ENCODE peak calls at places on chromosomes 12 and 14, in four cellular contexts. Z is transverse colon, Q is heart left ventricle, O is ovary. W is an unnamed sample.

GRCh38 chr12:51005671-51006070 is 20.5 kb downstream of the SLC11A2 start:
- DNase-seq in Z (no peak), Q (no peak), O (no peak), W (peak)

GRCh38 chr12:66746489-66747201 is 67.8 kb upstream of the GRIP1 start:
- DNase-seq in Z (no peak), Q (no peak), O (no peak), W (no peak)

GRCh38 chr12:112285600-112286401 is 96.4 kb downstream of the HECTD4 start:
- DNase-seq in Z (no peak), Q (no peak), O (no peak), W (no peak)

GRCh38 chr14:73428354-73428824 is 30.0 kb downstream of the NUMB start:
- DNase-seq in O (no peak), Q (no peak), Z (no peak), W (peak)

GRCh38 chr14:61608245-61609142 is 86.8 kb upstream of the HIF1A start:
- DNase-seq in Q (no peak), Z (no peak), O (no peak), W (no peak)

GRCh38 chr12:42145197-42145549 is 499 bp upstream of the GXYLT1 start:
- DNase-seq in Q (no peak), Z (no peak), O (no peak), W (no peak)

GRCh38 chr14:54440037-54440436 is 1.1 kb downstream of the CNIH1 start:
- DNase-seq in O (no peak), Q (no peak), Z (no peak), W (no peak)

GRCh38 chr12:26118356-26118755 is 6.5 kb downstream of the BHLHE41 start:
- DNase-seq in Z (no peak), O (no peak), Q (no peak), W (no peak)

GRCh38 chr14:99230271-99231141 is 41.5 kb downstream of the BCL11B start:
- DNase-seq in Z (peak), Q (no peak), O (no peak), W (no peak)

GRCh38 chr12:3124917-3125316 is 47.7 kb downstream of the TSPAN9 start:
- DNase-seq in Z (no peak), O (no peak), Q (no peak), W (no peak)

GRCh38 chr12:3123729-3124128 is 46.5 kb downstream of the TSPAN9 start:
- DNase-seq in O (no peak), Z (no peak), Q (no peak), W (no peak)

GRCh38 chr12:3120701-3121100 is 43.5 kb downstream of the TSPAN9 start:
- DNase-seq in Q (no peak), Z (no peak), O (no peak), W (no peak)

GRCh38 chr12:3125674-3126073 is 48.5 kb downstream of the TSPAN9 start:
- DNase-seq in Q (no peak), Z (no peak), O (no peak), W (no peak)

DNA sequence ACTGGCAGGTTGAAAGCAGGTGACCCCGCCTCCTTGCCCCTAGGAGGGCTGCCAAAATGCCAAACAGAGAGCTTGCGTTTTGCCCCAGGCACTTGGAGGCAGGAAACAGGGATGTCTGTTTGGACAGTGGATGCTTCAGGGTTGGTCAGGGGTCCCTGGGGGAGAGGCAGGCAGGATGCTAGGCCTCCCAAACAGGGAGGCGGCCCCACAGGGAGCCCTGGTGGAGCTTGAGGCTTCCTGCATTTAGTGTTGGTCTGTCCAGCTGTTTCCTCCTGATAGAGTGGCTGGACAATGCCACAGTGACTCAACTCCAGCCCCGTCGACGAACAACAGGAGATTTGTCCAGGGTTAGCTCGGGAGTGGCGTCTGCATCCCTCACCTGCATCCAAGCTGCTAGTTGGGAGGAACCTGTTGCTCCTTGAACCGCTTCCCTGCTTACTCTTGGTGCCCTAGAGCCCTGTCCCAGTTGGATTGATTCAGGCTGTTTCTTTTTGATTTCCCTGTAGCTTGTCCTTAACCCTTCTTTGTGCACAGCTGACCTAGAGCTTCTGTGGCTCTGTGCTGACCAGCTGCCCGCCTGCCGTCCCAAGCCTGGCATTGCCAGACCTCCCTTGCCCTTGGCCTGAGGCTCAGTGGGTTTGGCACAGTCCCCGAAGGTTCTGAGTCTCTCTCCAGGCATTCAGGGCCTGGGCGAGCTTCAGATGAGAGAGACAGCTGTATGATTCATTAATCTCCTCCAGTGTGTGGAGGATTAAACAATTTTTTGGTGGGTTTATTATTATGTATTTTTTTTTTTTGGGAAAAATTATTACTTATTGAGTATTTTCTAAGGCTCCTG is 45.9 kb downstream of the TSPAN9 start:
- DNase-seq in Z (no peak), Q (peak), O (no peak), W (no peak)
- TF ChIP-seq POLR2A in Z (no peak), Q (no peak), O (no peak), W (no peak)

GRCh38 chr14:89921346-89921745 is 33.2 kb downstream of the EFCAB11 start:
- DNase-seq in O (no peak), Q (no peak), Z (no peak), W (no peak)
- H3K27ac ChIP-seq in O (no peak), Q (no peak), Z (no peak), W (no peak)

GRCh38 chr12:48851883-48852733 is at the start of gene DDX23:
- DNase-seq in Z (peak), O (peak), Q (peak), W (peak)
- TF ChIP-seq POLR2A in Z (peak), O (peak), Q (no peak), W (peak)

GRCh38 chr12:44367916-44368315 is 508.2 kb downstream of the NELL2 start:
- DNase-seq in O (no peak), Q (no peak), Z (no peak), W (no peak)

GRCh38 chr12:44357476-44357875 is 518.6 kb downstream of the NELL2 start:
- DNase-seq in Q (no peak), Z (no peak), O (no peak), W (no peak)

GRCh38 chr12:44362947-44363346 is 513.2 kb downstream of the NELL2 start:
- DNase-seq in Q (no peak), O (no peak), Z (no peak), W (no peak)
- H3K27ac ChIP-seq in Q (no peak), O (no peak), Z (no peak), W (no peak)

GRCh38 chr12:63843613-63844390 is 698 bp upstream of the SRGAP1 start:
- DNase-seq in Q (peak), Z (peak), O (peak), W (peak)
- TF ChIP-seq POLR2A in Q (no peak), Z (peak), O (peak), W (peak)

DNA sequence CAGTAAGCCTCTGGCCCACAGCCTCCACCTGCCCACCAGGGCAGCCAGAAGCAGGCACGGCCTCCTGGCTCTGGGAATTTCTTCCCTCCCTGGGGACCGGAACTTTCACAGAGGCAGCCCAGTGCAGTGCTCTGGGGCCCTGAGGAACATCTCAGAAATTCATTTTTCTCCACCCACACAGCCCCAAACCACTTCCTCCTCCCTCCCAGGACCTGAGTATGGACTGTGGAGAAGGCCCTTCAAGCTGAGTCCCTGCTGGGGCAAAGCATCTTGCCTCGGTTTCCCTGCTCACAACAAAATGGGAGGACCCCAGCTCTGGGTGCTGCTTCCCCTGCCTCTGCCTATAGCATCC is 90.4 kb downstream of the CHGA start:
- DNase-seq in O (no peak), Z (no peak), Q (no peak), W (no peak)
- H3K27ac ChIP-seq in O (no peak), Z (peak), Q (peak), W (no peak)

GRCh38 chr14:69715725-69716482 is 51.0 kb upstream of the SRSF5 start:
- DNase-seq in O (peak), Q (peak), Z (peak), W (peak)
- TF ChIP-seq POLR2A in O (no peak), Q (no peak), Z (no peak), W (no peak)